ENCODE peak calls at places on chromosomes 4 and X, in seven cellular contexts. E is neuronal stem cell, H is kidney, F is endothelial cell of umbilical vein, N is SJSA1, B is neural progenitor cell, A is PC-3. Q is an unnamed sample. For H3K36me3, the result is how much of the 10 kb centered on the place peaks cover.

GRCh38 chr4:64784125-64784524 is 374.9 kb upstream of the TECRL start:
- DNase-seq in N (no peak), B (no peak), F (peak), H (no peak), A (peak), E (no peak), Q (no peak)

GRCh38 chr4:52799813-52800212 is 48.6 kb upstream of the ERVMER34-1 start:
- DNase-seq in N (no peak), F (no peak), A (no peak), E (no peak), H (no peak), B (no peak), Q (no peak)

GRCh38 chrX:107775734-107776511 is at the start of gene TSC22D3:
- DNase-seq in N (peak), F (peak), A (peak), E (no peak), H (peak), B (peak), Q (peak)

GRCh38 chr4:107058828-107059227 is 22.7 kb upstream of the DKK2 start:
- DNase-seq in H (no peak), A (no peak), E (no peak), F (peak), B (no peak), N (no peak), Q (no peak)

GRCh38 chr4:16764622-16765021 is 133.8 kb downstream of the LDB2 start:
- DNase-seq in F (peak), B (peak), N (no peak), E (no peak), A (peak), H (no peak), Q (no peak)

GRCh38 chr4:52982246-52982950 is 120.3 kb downstream of the RASL11B start:
- DNase-seq in B (peak), F (peak), N (no peak), E (peak), H (no peak), A (peak), Q (no peak)

GRCh38 chr4:105558277-105558676 is 5.9 kb downstream of the ARHGEF38 start:
- DNase-seq in N (no peak), H (no peak), F (no peak), B (no peak), A (peak), E (no peak), Q (no peak)

GRCh38 chr4:36269533-36269932 is 11.9 kb upstream of the DTHD1 start:
- DNase-seq in E (no peak), B (no peak), A (no peak), H (no peak), N (no peak), F (no peak), Q (no peak)

GRCh38 chr4:152255437-152255836 is 280.5 kb downstream of the FBXW7 start:
- DNase-seq in F (peak), N (no peak), E (no peak), B (no peak), A (peak), H (no peak), Q (no peak)

GRCh38 chrX:131802836-131803626 is 220.1 kb upstream of the STK26 start:
- DNase-seq in E (no peak), N (peak), B (no peak), A (peak), H (peak), F (peak), Q (peak)
- H3K36me3 ChIP-seq in E (under half), N (under half), B (under half), A (under half), H (under half), F (under half), Q (under half)

GRCh38 chr4:13577660-13578059 is 33.4 kb upstream of the NKX3-2 start:
- DNase-seq in A (no peak), B (no peak), N (no peak), F (no peak), E (no peak), H (no peak), Q (no peak)
- H3K36me3 ChIP-seq in A (under half), B (under half), N (under half), F (under half), E (under half), H (under half), Q (under half)

GRCh38 chr4:10104211-10104990 is 12.2 kb downstream of the WDR1 start:
- DNase-seq in F (no peak), B (peak), N (no peak), A (no peak), H (peak), E (no peak), Q (no peak)

GRCh38 chr4:10105421-10105820 is 11.2 kb downstream of the WDR1 start:
- DNase-seq in F (no peak), E (no peak), A (peak), H (no peak), N (no peak), B (no peak), Q (no peak)

GRCh38 chr4:10105920-10106319 is 10.7 kb downstream of the WDR1 start:
- DNase-seq in B (no peak), F (no peak), A (no peak), N (no peak), H (no peak), E (no peak), Q (no peak)

GRCh38 chr4:10106421-10107039 is 10.1 kb downstream of the WDR1 start:
- DNase-seq in A (peak), N (peak), F (peak), H (peak), B (no peak), E (no peak), Q (peak)

DNA sequence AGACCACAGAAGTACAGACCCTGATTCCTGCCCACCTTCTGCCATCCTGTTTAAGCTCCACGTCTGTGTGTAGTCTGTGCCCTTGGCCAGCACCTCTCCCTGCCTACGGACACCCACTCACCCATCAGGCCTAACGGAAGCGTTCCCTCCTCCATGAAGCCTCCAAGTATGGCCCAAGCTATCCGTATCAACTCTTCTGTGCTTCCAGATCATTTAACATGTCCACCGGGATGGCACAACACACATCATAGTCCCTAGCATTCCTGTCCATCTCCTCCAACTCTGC is 11.7 kb downstream of the WDR1 start:
- DNase-seq in E (no peak), H (no peak), A (no peak), B (no peak), F (no peak), N (no peak), Q (no peak)
- H3K36me3 ChIP-seq in E (under half), H (under half), A (under half), B (under half), F (under half), N (half or more), Q (under half)

DNA sequence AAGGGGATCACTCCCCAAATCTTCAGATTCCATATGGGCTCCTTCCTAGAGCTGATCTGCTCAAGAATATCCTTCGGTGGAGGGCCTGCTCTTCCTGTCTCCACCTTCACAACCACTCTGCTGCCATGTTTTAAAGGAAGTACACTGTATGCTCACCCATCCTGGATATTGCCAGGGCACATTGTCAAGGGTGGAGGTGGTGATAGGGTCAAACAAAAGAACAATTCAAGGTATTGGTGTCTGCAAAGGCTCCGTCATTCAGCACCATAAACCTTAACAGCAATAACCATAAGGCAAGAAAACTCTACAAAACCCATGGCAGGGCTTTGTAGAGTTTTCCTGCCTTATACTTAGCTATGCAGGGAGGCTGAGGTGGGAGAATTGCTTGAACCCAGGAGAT is 18.9 kb downstream of the NAAA start:
- DNase-seq in E (no peak), F (no peak), B (no peak), A (no peak), N (no peak), H (no peak), Q (no peak)
- H3K36me3 ChIP-seq in E (under half), F (under half), B (under half), A (under half), N (under half), H (under half), Q (under half)

GRCh38 chrX:71547339-71547738 is 14.4 kb downstream of the OGT start:
- DNase-seq in H (no peak), B (no peak), A (no peak), F (no peak), E (no peak), N (no peak), Q (no peak)
- H3K36me3 ChIP-seq in H (under half), B (under half), A (half or more), F (under half), E (under half), N (half or more), Q (under half)

DNA sequence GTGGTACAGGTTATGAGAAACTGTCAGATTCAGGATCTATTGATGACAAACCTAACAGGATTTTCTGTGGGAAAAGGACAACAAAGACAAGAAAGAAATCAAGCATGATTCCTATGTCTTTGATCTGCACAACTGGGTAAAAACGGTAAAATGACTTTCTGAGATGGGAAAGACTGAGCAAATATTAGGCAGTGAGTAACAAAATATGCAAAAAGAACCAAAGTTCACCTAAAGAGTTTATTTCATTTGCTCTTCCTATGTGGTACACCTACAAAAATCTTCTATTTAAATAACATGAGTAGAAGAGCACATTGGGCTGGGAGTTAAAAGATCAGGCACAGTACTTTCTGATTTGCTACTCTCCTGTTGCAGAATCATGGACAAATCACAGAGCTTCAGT is 37.6 kb downstream of the NFXL1 start:
- DNase-seq in F (no peak), B (no peak), H (no peak), N (no peak), E (no peak), A (no peak), Q (no peak)
- H3K36me3 ChIP-seq in F (under half), B (under half), H (under half), N (under half), E (under half), A (half or more), Q (under half)

Q was measured in testis.